ENCODE peak calls at places on chromosomes 6 and 20, in six cellular contexts. S is uterus, T is sigmoid colon, L is psoas muscle, B is stomach, D is choroid plexus epithelial cell. Y is an unnamed sample.

GRCh38 chr20:41309817-41310216 is 7.7 kb downstream of the ZHX3 start:
- DNase-seq in S (no peak), T (no peak), B (no peak), L (no peak), D (peak), Y (no peak)

GRCh38 chr6:109349419-109349987 is 32.8 kb downstream of the CD164 start:
- DNase-seq in S (no peak), L (no peak), B (peak), T (no peak), D (peak), Y (peak)

GRCh38 chr6:133254552-133255228 is 13.5 kb downstream of the EYA4 start:
- DNase-seq in B (no peak), T (no peak), D (peak), L (no peak), S (no peak), Y (no peak)

GRCh38 chr6:66226099-66226498 is 519.1 kb upstream of the EYS start:
- DNase-seq in T (no peak), L (no peak), S (no peak), B (no peak), D (no peak), Y (no peak)

GRCh38 chr6:36495086-36495485 is 52.2 kb downstream of the STK38 start:
- DNase-seq in S (no peak), L (no peak), T (no peak), D (no peak), B (no peak), Y (no peak)

GRCh38 chr6:159168536-159169192 is 536 bp upstream of the FNDC1 start:
- DNase-seq in D (no peak), T (peak), S (peak), B (peak), L (peak), Y (no peak)

GRCh38 chr6:139759086-139759485 is 384.6 kb upstream of the CITED2 start:
- DNase-seq in T (no peak), D (no peak), S (no peak), B (no peak), L (no peak), Y (no peak)

GRCh38 chr6:97123112-97123511 is 159.9 kb downstream of the MMS22L start:
- DNase-seq in D (no peak), S (no peak), T (no peak), L (no peak), B (no peak), Y (no peak)

GRCh38 chr6:1407499-1407990 is 18.2 kb downstream of the FOXF2 start:
- DNase-seq in S (no peak), L (no peak), B (peak), D (no peak), T (no peak), Y (peak)

GRCh38 chr6:127210725-127211124 is 55.9 kb upstream of the RNF146 start:
- DNase-seq in B (no peak), T (no peak), S (no peak), D (no peak), L (no peak), Y (no peak)

GRCh38 chr6:127207591-127208120 is 59.0 kb upstream of the RNF146 start:
- DNase-seq in S (no peak), B (no peak), D (peak), L (no peak), T (no peak), Y (no peak)

GRCh38 chr6:127216821-127217789 is 49.6 kb upstream of the RNF146 start:
- DNase-seq in T (no peak), S (no peak), D (no peak), B (no peak), L (no peak), Y (no peak)

GRCh38 chr6:127215931-127216330 is 50.7 kb upstream of the RNF146 start:
- DNase-seq in D (no peak), S (no peak), B (no peak), L (no peak), T (no peak), Y (no peak)

DNA sequence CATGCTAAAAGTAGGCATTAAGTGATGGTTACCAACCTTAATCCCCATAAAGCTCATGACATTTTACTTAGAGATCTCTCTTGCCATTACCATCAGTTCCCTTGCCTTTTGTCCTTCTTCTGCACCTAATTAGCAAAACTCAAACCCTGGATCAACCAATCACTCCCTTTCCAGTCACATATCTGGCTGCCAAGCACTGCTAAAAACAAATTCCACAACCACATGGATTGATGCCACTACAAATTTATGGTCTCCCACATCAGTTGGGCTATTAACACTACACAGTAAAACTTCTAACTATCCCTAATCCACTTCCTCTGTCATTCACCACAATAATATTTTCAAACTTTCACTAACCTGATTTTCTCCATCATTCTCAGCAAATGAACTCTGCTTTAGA is 54.3 kb upstream of the RNF146 start:
- DNase-seq in T (no peak), D (no peak), S (no peak), B (no peak), L (no peak), Y (no peak)
- TF ChIP-seq CTCF in T (no peak), D (no peak), S (no peak), B (no peak), L (no peak), Y (no peak)

GRCh38 chr20:6533828-6534388 is 233.6 kb upstream of the BMP2 start:
- DNase-seq in S (no peak), T (no peak), D (peak), B (no peak), L (no peak), Y (peak)
- H3K4me3 ChIP-seq in S (no peak), T (peak), D (peak), B (no peak), L (no peak), Y (peak)

DNA sequence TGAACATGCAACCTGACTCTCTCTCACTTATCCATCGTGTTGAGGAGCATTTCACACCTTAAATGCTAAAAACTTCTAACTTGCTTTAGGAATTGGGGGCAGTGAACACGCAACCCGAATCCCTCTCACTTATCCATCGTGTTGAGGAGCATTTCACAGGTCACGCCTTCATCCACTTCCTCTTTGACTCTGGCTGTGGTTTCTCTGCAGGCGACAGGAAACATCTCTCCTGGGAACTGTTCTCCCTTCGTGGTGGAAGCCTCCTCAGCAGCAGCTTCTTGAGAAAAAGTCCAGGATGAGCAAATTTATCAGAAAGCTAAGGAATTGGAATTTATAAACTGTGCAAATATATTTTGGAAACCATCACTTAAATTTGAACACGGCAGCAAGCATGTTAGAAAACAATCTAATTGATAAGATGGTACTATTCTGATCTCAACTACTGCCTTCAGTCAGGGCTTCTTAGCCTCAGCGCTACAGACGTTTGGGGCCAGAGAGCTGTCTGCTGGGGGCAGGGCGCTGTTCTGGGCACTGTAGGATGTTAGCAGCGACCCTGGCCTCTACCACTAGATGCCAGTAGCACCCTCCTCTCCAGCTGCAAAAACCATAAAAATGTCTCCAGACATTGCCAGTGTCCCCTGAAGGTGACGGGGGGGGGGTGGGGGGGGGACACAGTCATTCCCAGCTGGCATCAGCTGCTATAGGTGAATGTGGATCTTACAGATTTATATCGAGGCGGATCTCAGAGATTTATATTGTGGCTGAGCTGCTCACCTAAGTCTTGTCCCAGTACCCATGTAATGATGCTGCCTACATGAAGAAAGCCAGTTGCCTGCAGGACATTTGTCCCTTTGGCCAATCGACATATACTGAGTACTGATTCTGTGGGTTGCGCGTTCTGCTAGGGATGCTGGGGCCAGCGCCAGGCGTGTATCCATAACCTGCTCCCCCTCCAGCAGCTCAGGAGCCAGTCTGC is 26.2 kb downstream of the CTCFL start:
- DNase-seq in D (peak), T (no peak), L (no peak), S (no peak), B (no peak), Y (no peak)
- TF ChIP-seq CTCF in D (peak), T (no peak), L (no peak), S (no peak), B (no peak), Y (peak)

GRCh38 chr6:137768935-137769334 is 98.1 kb upstream of the TNFAIP3 start:
- DNase-seq in S (no peak), T (no peak), D (no peak), L (no peak), B (no peak), Y (no peak)
- H3K4me3 ChIP-seq in S (no peak), T (no peak), D (no peak), L (no peak), B (no peak), Y (no peak)

DNA sequence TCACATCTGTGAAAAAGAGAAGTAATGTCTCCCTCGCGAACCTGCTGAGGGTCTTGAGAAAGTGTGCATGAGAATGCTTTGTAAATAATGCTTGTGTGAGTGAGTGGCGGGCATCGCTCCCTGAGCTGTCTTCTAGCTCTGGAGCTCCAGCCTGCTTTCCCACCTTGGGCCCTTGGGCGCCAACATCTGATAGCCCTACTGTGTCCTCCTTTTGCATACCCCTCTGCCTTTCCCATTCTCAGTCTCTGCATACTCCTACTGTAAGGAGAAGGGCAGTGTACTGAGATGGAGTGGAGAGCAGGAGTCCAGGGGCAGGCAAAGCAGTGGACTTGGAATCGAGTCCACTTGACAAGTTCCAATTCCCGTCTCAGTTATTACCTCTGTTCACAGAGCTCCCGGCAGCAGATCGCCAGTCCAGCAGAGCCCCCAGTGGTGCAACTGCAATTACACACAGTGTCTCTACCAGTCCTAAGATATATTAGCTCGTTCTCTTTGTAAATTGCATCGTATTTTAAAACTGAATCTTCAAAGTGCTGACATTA is 855 bp upstream of the NCR2 start:
- DNase-seq in T (no peak), L (no peak), D (peak), S (no peak), B (no peak), Y (no peak)
- TF ChIP-seq CTCF in T (no peak), L (no peak), D (peak), S (no peak), B (no peak), Y (no peak)

Y was measured in BJ.